ENCODE peak calls at places on chromosomes 5 and 9, in ten cellular contexts. S is sigmoid colon; L is IMR-90; Z is CD4-positive, CD25-positive, alpha-beta regulatory T cell; K is GM12865; B is lower leg skin; T is lower lobe of right lung; E is bronchial epithelial cell; M is foreskin fibroblast; V is transverse colon. G is an unnamed sample.

GRCh38 chr9:22041792-22042191 is 32.7 kb upstream of the CDKN2B start:
- DNase-seq in S (no peak), L (no peak), Z (no peak), K (no peak), B (no peak), T (peak; percentile 60), E (peak; percentile 97), M (peak; percentile 42), V (peak; percentile 84), G (no peak)

GRCh38 chr5:73673161-73673591 is 47.2 kb downstream of the ARHGEF28 start:
- DNase-seq in S (no peak), L (peak; percentile 90), Z (no peak), K (no peak), B (no peak), T (no peak), E (peak; percentile 86), M (peak; percentile 65), V (no peak), G (no peak)

GRCh38 chr5:115360036-115360685 is 63.7 kb upstream of the CCDC112 start:
- DNase-seq in S (no peak), L (peak; percentile 57), Z (no peak), K (no peak), B (no peak), T (no peak), E (no peak), M (no peak), V (no peak), G (no peak)

GRCh38 chr5:100566382-100567141 is 31.4 kb downstream of the FAM174A start:
- DNase-seq in S (no peak), L (no peak), Z (no peak), K (no peak), B (no peak), T (no peak), E (no peak), M (no peak), V (no peak), G (no peak)

GRCh38 chr5:76337949-76338589 is 65.0 kb upstream of the IQGAP2 start:
- DNase-seq in S (no peak), L (peak; percentile 47), Z (peak; percentile 59), K (peak; percentile 48), B (no peak), T (no peak), E (peak; percentile 70), M (peak; percentile 3), V (peak; percentile 49), G (peak; percentile 38)

GRCh38 chr5:131685514-131686171 is 50.6 kb upstream of the RAPGEF6 start:
- DNase-seq in S (no peak), L (peak; percentile 30), Z (no peak), K (no peak), B (no peak), T (no peak), E (no peak), M (peak; percentile 17), V (no peak), G (no peak)

GRCh38 chr9:136079211-136079915 is 15.7 kb downstream of the NACC2 start:
- DNase-seq in S (peak; percentile 78), L (no peak), Z (no peak), K (no peak), B (no peak), T (peak; percentile 42), E (no peak), M (no peak), V (no peak), G (no peak)

GRCh38 chr9:88586452-88586851 is 51.5 kb downstream of the NXNL2 start:
- DNase-seq in S (no peak), L (no peak), Z (no peak), K (no peak), B (no peak), T (no peak), E (no peak), M (peak; percentile 81), V (no peak), G (no peak)

GRCh38 chr9:127611796-127612790 is at the start of gene STXBP1:
- DNase-seq in S (peak; percentile 94), L (peak; percentile 76), Z (peak; percentile 79), K (peak; percentile 84), B (peak; percentile 97), T (peak; percentile 89), E (peak; percentile 59), M (peak; percentile 78), V (peak; percentile 91), G (no peak)
- H3K4me3 ChIP-seq in S (peak within 1 kb of the TSS; percentile 75), L (peak within 1 kb of the TSS; percentile 97), Z (peak within 1 kb of the TSS; percentile 70), K (peak within 1 kb of the TSS; percentile 73), B (peak within 1 kb of the TSS; percentile 66), T (peak within 1 kb of the TSS; percentile 93), E (peak within 1 kb of the TSS; percentile 72), M (peak within 1 kb of the TSS; percentile 87), V (peak within 1 kb of the TSS; percentile 88), G (peak within 1 kb of the TSS; percentile 66)

GRCh38 chr5:61232490-61232889 is 70.2 kb upstream of the SMIM15 start:
- DNase-seq in S (no peak), L (no peak), Z (no peak), K (no peak), B (no peak), T (no peak), E (no peak), M (no peak), V (no peak), G (no peak)
- H3K4me3 ChIP-seq in S (no peak overlapping the region), L (no peak overlapping the region), Z (no peak overlapping the region), K (no peak overlapping the region), B (no peak overlapping the region), T (no peak overlapping the region), E (no peak overlapping the region), M (no peak overlapping the region), V (no peak overlapping the region), G (no peak overlapping the region)

GRCh38 chr5:35478856-35479682 is 138.6 kb upstream of the SPEF2 start:
- DNase-seq in S (no peak), L (peak; percentile 39), Z (peak; percentile 22), K (peak; percentile 4), B (no peak), T (no peak), E (peak; percentile 54), M (peak; percentile 6), V (no peak), G (peak; percentile 44)
- H3K4me3 ChIP-seq in S (peak overlapping the region; percentile 21), L (peak overlapping the region; percentile 63), Z (peak overlapping the region; percentile 82), K (no peak overlapping the region), B (no peak overlapping the region), T (peak overlapping the region; percentile 33), E (peak overlapping the region; percentile 17), M (peak overlapping the region; percentile 39), V (peak overlapping the region; percentile 7), G (peak overlapping the region; percentile 55)

GRCh38 chr9:2904242-2904930 is 60.5 kb upstream of the PUM3 start:
- DNase-seq in S (no peak), L (no peak), Z (no peak), K (no peak), B (no peak), T (no peak), E (no peak), M (no peak), V (no peak), G (no peak)
- H3K4me3 ChIP-seq in S (no peak overlapping the region), L (no peak overlapping the region), Z (no peak overlapping the region), K (no peak overlapping the region), B (no peak overlapping the region), T (no peak overlapping the region), E (no peak overlapping the region), M (no peak overlapping the region), V (no peak overlapping the region), G (no peak overlapping the region)

DNA sequence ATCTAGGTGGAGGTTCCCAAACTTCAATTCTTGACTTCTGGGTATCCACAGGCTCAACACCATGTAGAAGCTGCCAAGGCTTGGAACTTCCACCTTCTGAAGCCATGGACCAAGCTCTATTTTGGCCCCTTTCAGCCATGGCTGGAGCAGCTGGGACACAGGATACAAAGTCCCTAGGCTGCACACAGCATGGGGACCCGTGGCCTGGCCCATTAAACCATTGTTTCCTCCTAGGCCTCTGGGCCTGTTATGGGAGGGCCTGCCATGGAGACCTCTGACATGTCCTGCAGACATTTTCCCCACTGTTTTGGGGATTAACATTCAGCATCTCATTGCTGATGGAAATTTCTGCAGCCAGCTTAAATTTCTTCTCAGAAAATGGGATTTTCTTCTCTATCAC is 1908.0 kb downstream of the EFNA5 start:
- DNase-seq in S (no peak), L (no peak), Z (no peak), K (no peak), B (no peak), T (no peak), E (no peak), M (no peak), V (no peak), G (no peak)
- H3K4me3 ChIP-seq in S (no peak overlapping the region), L (no peak overlapping the region), Z (no peak overlapping the region), K (no peak overlapping the region), B (no peak overlapping the region), T (no peak overlapping the region), E (no peak overlapping the region), M (no peak overlapping the region), V (no peak overlapping the region), G (no peak overlapping the region)